ENCODE peak calls at places on chromosomes 16 and 17, in ten cellular contexts. N is GM06990, M is fibroblast of pulmonary artery, D is heart left ventricle, W is left ventricle myocardium inferior, Q is Caco-2, E is cardiac fibroblast, T is HL-60, A is lower lobe of right lung, V is PC-3. R is an unnamed sample.

GRCh38 chr17:60395508-60396065 is 3.7 kb upstream of the USP32 start:
- DNase-seq in D (no peak), W (no peak), Q (no peak), T (peak), M (no peak), N (peak), E (no peak), V (no peak), A (no peak), R (no peak)

GRCh38 chr17:31627960-31628359 is 231.1 kb downstream of the COPRS start:
- DNase-seq in E (no peak), M (peak), W (no peak), Q (no peak), D (no peak), T (no peak), N (no peak), V (peak), A (no peak), R (no peak)

GRCh38 chr17:57601328-57601727 is 143.8 kb downstream of the CCDC182 start:
- DNase-seq in V (no peak), W (no peak), Q (no peak), N (no peak), D (no peak), M (no peak), A (no peak), T (no peak), E (no peak), R (no peak)

GRCh38 chr17:61877837-61878236 is 14.5 kb upstream of the BRIP1 start:
- DNase-seq in Q (no peak), A (no peak), T (no peak), D (no peak), M (no peak), N (no peak), W (no peak), E (no peak), V (no peak), R (no peak)

GRCh38 chr16:59665618-59666220 is 931.6 kb upstream of the GOT2 start:
- DNase-seq in V (no peak), M (no peak), D (no peak), W (no peak), N (no peak), E (no peak), T (no peak), Q (no peak), A (no peak), R (no peak)

GRCh38 chr16:80804451-80805383 is at the start of gene CDYL2:
- DNase-seq in W (peak), Q (peak), M (peak), V (peak), D (peak), A (peak), E (peak), T (no peak), N (peak), R (peak)

GRCh38 chr16:49755291-49755611 is 100.7 kb downstream of the ZNF423 start:
- DNase-seq in Q (peak), T (no peak), V (peak), D (peak), A (no peak), N (no peak), M (peak), W (no peak), E (peak), R (no peak)

GRCh38 chr16:27726621-27727275 is 176.8 kb downstream of the KATNIP start:
- DNase-seq in D (no peak), N (no peak), E (peak), W (no peak), M (peak), A (no peak), V (peak), Q (no peak), T (no peak), R (no peak)

GRCh38 chr16:11675561-11676511 is 7.6 kb downstream of the SNN start:
- DNase-seq in M (no peak), D (no peak), Q (peak), T (no peak), W (peak), N (no peak), V (no peak), A (no peak), E (no peak), R (no peak)

GRCh38 chr17:78527345-78527744 is 49.9 kb downstream of the DNAH17 start:
- DNase-seq in E (no peak), A (no peak), T (no peak), N (no peak), V (no peak), Q (no peak), M (no peak), D (no peak), W (no peak), R (no peak)

GRCh38 chr16:30948087-30948955 is 547 bp upstream of the ORAI3 start:
- DNase-seq in E (peak), M (peak), D (peak), T (peak), V (peak), Q (peak), A (peak), W (peak), N (peak), R (peak)

DNA sequence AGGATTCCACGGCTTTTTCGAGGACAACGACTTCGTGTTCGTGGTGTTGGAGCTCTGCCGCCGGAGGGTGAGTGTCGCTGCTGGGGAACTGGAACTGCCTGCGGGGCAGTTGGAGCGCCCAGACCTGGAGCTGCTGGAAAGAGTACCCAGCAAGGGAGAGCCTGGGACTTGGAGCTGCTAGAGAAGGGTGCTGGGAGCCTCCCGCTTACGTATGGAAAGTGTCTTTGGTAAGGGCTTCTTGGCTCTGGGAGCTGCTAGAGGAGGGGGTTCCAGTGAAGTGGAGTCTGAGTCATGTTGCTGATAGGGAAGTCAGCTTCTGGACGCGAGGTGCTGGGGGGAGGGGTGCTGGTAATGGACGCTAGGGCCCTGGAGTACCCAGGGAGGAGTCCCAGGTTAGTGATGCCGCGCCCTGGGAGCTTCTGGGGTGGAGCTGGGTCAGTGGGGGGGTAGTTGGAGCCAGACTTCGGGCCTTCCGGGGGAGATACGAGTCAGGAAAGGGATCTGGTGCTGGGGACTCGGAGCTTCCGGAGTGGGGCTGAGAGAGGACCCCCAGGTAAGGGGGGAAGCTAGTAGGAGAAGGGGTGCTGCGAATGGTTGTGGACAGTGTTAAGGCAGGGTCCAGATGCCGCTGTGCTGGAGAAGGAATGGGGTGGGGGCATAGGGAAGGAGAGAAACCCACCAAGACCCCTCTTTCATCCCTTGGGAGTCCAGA is 741 bp downstream of the PLK1 start:
- DNase-seq in W (no peak), Q (peak), A (peak), T (peak), E (peak), V (peak), M (peak), N (peak), D (no peak), R (no peak)
- TF ChIP-seq CTCF in W (no peak), Q (no peak), A (no peak), T (no peak), E (no peak), V (no peak), M (no peak), N (no peak), D (no peak), R (no peak)

GRCh38 chr17:5439446-5439764 is 450 bp upstream of the C1QBP start:
- DNase-seq in T (no peak), V (no peak), D (no peak), A (no peak), W (no peak), Q (no peak), E (no peak), N (no peak), M (no peak), R (no peak)
- TF ChIP-seq CTCF in T (no peak), V (peak), D (no peak), A (peak), W (peak), Q (no peak), E (no peak), N (no peak), M (no peak), R (no peak)

GRCh38 chr16:83400234-83400633 is 407.5 kb upstream of the HSBP1 start:
- DNase-seq in W (no peak), D (no peak), T (no peak), N (no peak), Q (peak), V (no peak), A (no peak), M (peak), E (no peak), R (no peak)
- TF ChIP-seq CTCF in W (no peak), D (no peak), T (no peak), N (peak), Q (no peak), V (no peak), A (no peak), M (no peak), E (no peak), R (peak)

DNA sequence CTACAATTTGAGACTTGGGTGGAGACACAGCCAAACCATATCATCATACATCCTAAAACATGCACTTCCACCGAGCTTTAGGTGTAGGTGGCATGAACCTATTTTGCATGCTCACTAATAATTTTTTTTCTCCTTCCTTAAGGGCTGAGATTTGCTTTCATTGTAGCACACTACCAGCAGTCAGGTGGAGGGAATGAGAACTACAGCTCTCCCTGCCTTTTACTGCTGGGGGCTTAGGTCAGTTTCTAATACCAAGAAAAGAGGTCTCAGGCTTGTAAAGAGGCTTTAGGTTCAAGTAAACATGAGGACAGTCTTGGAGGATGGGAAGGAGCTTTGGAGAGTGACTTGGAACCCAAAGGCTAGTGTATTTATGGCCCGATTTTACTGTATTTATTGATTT is 22.0 kb downstream of the CFAP20 start:
- DNase-seq in Q (no peak), W (no peak), T (no peak), V (no peak), E (no peak), M (no peak), A (no peak), N (no peak), D (no peak), R (no peak)
- TF ChIP-seq CTCF in Q (peak), W (no peak), T (no peak), V (no peak), E (no peak), M (peak), A (no peak), N (no peak), D (no peak), R (peak)

GRCh38 chr17:49595980-49596379 is 20.3 kb downstream of the NXPH3 start:
- DNase-seq in D (no peak), E (no peak), T (no peak), N (no peak), A (no peak), W (no peak), M (peak), V (no peak), Q (no peak), R (no peak)

GRCh38 chr17:49597438-49597837 is 21.8 kb downstream of the NXPH3 start:
- DNase-seq in Q (no peak), T (no peak), A (no peak), E (no peak), V (no peak), N (no peak), M (no peak), W (no peak), D (no peak), R (no peak)

GRCh38 chr17:49595328-49595727 is 19.7 kb downstream of the NXPH3 start:
- DNase-seq in Q (no peak), A (no peak), D (no peak), T (no peak), M (no peak), V (no peak), E (no peak), N (no peak), W (no peak), R (no peak)

GRCh38 chr17:49597928-49598655 is 22.4 kb downstream of the NXPH3 start:
- DNase-seq in A (no peak), Q (no peak), E (peak), N (no peak), W (no peak), D (no peak), T (no peak), V (no peak), M (peak), R (no peak)

GRCh38 chr17:49596613-49597244 is 21.1 kb downstream of the NXPH3 start:
- DNase-seq in M (no peak), T (no peak), N (no peak), A (no peak), E (no peak), W (no peak), Q (no peak), V (no peak), D (no peak), R (no peak)
- TF ChIP-seq CTCF in M (no peak), T (no peak), N (no peak), A (no peak), E (no peak), W (no peak), Q (no peak), V (no peak), D (no peak), R (no peak)

GRCh38 chr16:89505204-89506112 is 2.7 kb upstream of the SPG7 start:
- DNase-seq in E (peak), T (peak), M (peak), N (peak), A (peak), V (peak), D (peak), Q (no peak), W (peak), R (no peak)
- TF ChIP-seq CTCF in E (no peak), T (no peak), M (no peak), N (no peak), A (no peak), V (no peak), D (no peak), Q (no peak), W (no peak), R (no peak)

GRCh38 chr16:85810742-85811115 is 11.2 kb downstream of the COX4I1 start:
- DNase-seq in T (no peak), A (no peak), N (no peak), Q (no peak), W (no peak), D (no peak), M (no peak), E (no peak), V (no peak), R (no peak)
- TF ChIP-seq CTCF in T (no peak), A (no peak), N (no peak), Q (no peak), W (no peak), D (no peak), M (no peak), E (no peak), V (no peak), R (no peak)

R was measured in progenitor cell of endocrine pancreas.